ENCODE peak calls at places on chromosomes 13 and 19, in six cellular contexts. L is BJ, T is breast epithelium, U is IMR-90, W is cardiac fibroblast, N is endodermal cell. J is an unnamed sample.

GRCh38 chr19:45444318-45445041 is 20.8 kb upstream of the ERCC1 start:
- DNase-seq in L (no peak), W (peak), U (peak), T (peak), N (peak), J (peak)

GRCh38 chr13:92346046-92346445 is 880.6 kb upstream of the GPC6 start:
- DNase-seq in U (no peak), L (no peak), W (no peak), N (no peak), T (no peak), J (no peak)

GRCh38 chr19:7913652-7914051 is 978 bp upstream of the TGFBR3L start:
- DNase-seq in W (no peak), N (no peak), U (no peak), T (no peak), L (no peak), J (no peak)

GRCh38 chr19:821228-821975 is at the start of gene PLPPR3:
- DNase-seq in N (peak), L (no peak), T (no peak), U (no peak), W (no peak), J (no peak)

GRCh38 chr13:101640797-101641400 is 188.4 kb downstream of the ITGBL1 start:
- DNase-seq in L (peak), W (peak), T (no peak), N (no peak), U (peak), J (peak)

GRCh38 chr19:16207063-16207462 is 9.4 kb downstream of the AP1M1 start:
- DNase-seq in N (no peak), T (no peak), U (no peak), L (no peak), W (no peak), J (no peak)

GRCh38 chr13:111893071-111893606 is 173.8 kb upstream of the SOX1 start:
- DNase-seq in T (peak), N (peak), W (no peak), L (no peak), U (no peak), J (no peak)

GRCh38 chr19:41175825-41176734 is 16.9 kb upstream of the CYP2S1 start:
- DNase-seq in T (no peak), U (peak), N (peak), W (peak), L (peak), J (peak)

GRCh38 chr13:51585234-51585672 is 991 bp downstream of the WDFY2 start:
- DNase-seq in T (no peak), U (peak), W (peak), L (no peak), N (no peak), J (peak)

GRCh38 chr13:100275746-100276145 is 186.9 kb downstream of the PCCA start:
- DNase-seq in W (no peak), L (no peak), N (no peak), U (no peak), T (no peak), J (no peak)

GRCh38 chr19:19294914-19295313 is 21.8 kb upstream of the TM6SF2 start:
- DNase-seq in W (no peak), T (no peak), L (no peak), N (no peak), U (no peak), J (no peak)

GRCh38 chr19:13573268-13573667 is 67.0 kb upstream of the CACNA1A start:
- DNase-seq in T (no peak), U (no peak), W (no peak), N (peak), L (no peak), J (no peak)

GRCh38 chr19:16112778-16113177 is 1.1 kb downstream of the RAB8A start:
- DNase-seq in L (no peak), W (no peak), N (no peak), T (no peak), U (no peak), J (no peak)

GRCh38 chr19:54451331-54451871 is 2.4 kb downstream of the LENG8 start:
- DNase-seq in L (no peak), W (peak), N (peak), T (no peak), U (no peak), J (peak)

GRCh38 chr19:12969292-12969988 is at the start of gene DAND5:
- DNase-seq in U (no peak), L (no peak), N (no peak), W (no peak), T (no peak), J (no peak)

GRCh38 chr13:50905256-50905655 is 4.3 kb upstream of the RNASEH2B start:
- DNase-seq in L (no peak), U (no peak), W (no peak), T (no peak), N (no peak), J (no peak)

GRCh38 chr13:65597839-65598818 is 1632.0 kb downstream of the PCDH9 start:
- DNase-seq in L (peak), U (peak), T (no peak), W (peak), N (peak), J (peak)

GRCh38 chr19:45716314-45717130 is 14.2 kb downstream of the FBXO46 start:
- DNase-seq in T (peak), U (no peak), L (no peak), W (peak), N (peak), J (peak)

GRCh38 chr19:38070573-38070972 is 153.4 kb downstream of the DPF1 start:
- DNase-seq in N (no peak), T (no peak), W (peak), U (peak), L (no peak), J (peak)

GRCh38 chr13:75326173-75327131 is 155.5 kb downstream of the TBC1D4 start:
- DNase-seq in N (peak), T (no peak), L (no peak), U (peak), W (peak), J (peak)

GRCh38 chr13:110565296-110565695 is 3.8 kb upstream of the RAB20 start:
- DNase-seq in T (no peak), W (no peak), N (peak), U (no peak), L (no peak), J (no peak)

GRCh38 chr19:17079710-17080440 is 4.3 kb downstream of the MYO9B start:
- DNase-seq in L (peak), U (peak), W (peak), T (peak), N (no peak), J (peak)

GRCh38 chr19:33905473-33905936 is 108.8 kb downstream of the KCTD15 start:
- DNase-seq in N (peak), T (no peak), U (no peak), L (no peak), W (peak), J (peak)

GRCh38 chr13:110340812-110341444 is 33.8 kb downstream of the COL4A2 start:
- DNase-seq in L (no peak), U (peak), T (no peak), N (peak), W (peak), J (peak)

GRCh38 chr13:52835071-52835793 is 13.2 kb downstream of the PCDH8 start:
- DNase-seq in T (no peak), U (no peak), W (no peak), L (no peak), N (peak), J (no peak)

GRCh38 chr13:58960909-58961308 is 1202.8 kb downstream of the DIAPH3 start:
- DNase-seq in T (no peak), W (peak), U (peak), L (no peak), N (no peak), J (peak)

GRCh38 chr19:54653181-54653809 is 9.5 kb upstream of the LILRB4 start:
- DNase-seq in L (no peak), U (peak), T (no peak), W (peak), N (no peak), J (peak)

GRCh38 chr13:44197791-44198770 is 175.5 kb upstream of the SERP2 start:
- DNase-seq in L (no peak), W (no peak), N (no peak), T (no peak), U (peak), J (peak)

GRCh38 chr13:25874907-25875306 is 176.9 kb downstream of the SHISA2 start:
- DNase-seq in T (no peak), L (no peak), N (no peak), U (no peak), W (no peak), J (no peak)

GRCh38 chr13:109684836-109685602 is 101.4 kb downstream of the IRS2 start:
- DNase-seq in N (no peak), U (no peak), W (peak), L (no peak), T (no peak), J (no peak)

GRCh38 chr19:47284324-47284899 is 9.7 kb downstream of the INAFM1 start:
- DNase-seq in L (no peak), N (peak), T (no peak), U (peak), W (peak), J (peak)

GRCh38 chr13:38872693-38873092 is 117.9 kb downstream of the STOML3 start:
- DNase-seq in W (peak), T (no peak), L (no peak), N (peak), U (peak), J (peak)

GRCh38 chr19:17107546-17108452 is 32.2 kb downstream of the MYO9B start:
- DNase-seq in W (peak), U (peak), N (no peak), L (peak), T (peak), J (peak)

GRCh38 chr19:18975011-18975410 is 34.0 kb upstream of the HOMER3 start:
- DNase-seq in N (no peak), U (peak), L (no peak), T (no peak), W (peak), J (no peak)

GRCh38 chr13:24167666-24168391 is 7.3 kb downstream of the SPATA13 start:
- DNase-seq in N (peak), T (no peak), L (no peak), W (no peak), U (no peak), J (no peak)

GRCh38 chr13:24172071-24172470 is 11.6 kb downstream of the SPATA13 start:
- DNase-seq in W (no peak), N (peak), L (no peak), U (no peak), T (no peak), J (no peak)

GRCh38 chr13:24165746-24166145 is 5.2 kb downstream of the SPATA13 start:
- DNase-seq in L (peak), W (peak), U (peak), T (no peak), N (peak), J (peak)

GRCh38 chr13:24168392-24168750 is 7.9 kb downstream of the SPATA13 start:
- DNase-seq in N (peak), W (no peak), U (no peak), L (no peak), T (no peak), J (peak)

GRCh38 chr13:24168980-24169379 is 8.5 kb downstream of the SPATA13 start:
- DNase-seq in L (no peak), U (no peak), W (no peak), N (peak), T (no peak), J (peak)
- H3K4me3 ChIP-seq in L (no peak), U (no peak), W (no peak), N (no peak), T (no peak), J (no peak)

GRCh38 chr13:96068729-96069128 is 15.5 kb upstream of the UGGT2 start:
- DNase-seq in W (no peak), U (no peak), T (no peak), L (no peak), N (no peak), J (no peak)

GRCh38 chr13:96075953-96076543 is 13.9 kb upstream of the HS6ST3 start:
- DNase-seq in U (peak), W (peak), N (no peak), L (no peak), T (no peak), J (peak)

GRCh38 chr13:96072392-96072791 is 17.5 kb upstream of the HS6ST3 start:
- DNase-seq in L (no peak), N (peak), W (no peak), T (no peak), U (no peak), J (no peak)
- TF ChIP-seq CTCF in L (no peak), N (peak), W (no peak), T (no peak), U (no peak), J (no peak)

DNA sequence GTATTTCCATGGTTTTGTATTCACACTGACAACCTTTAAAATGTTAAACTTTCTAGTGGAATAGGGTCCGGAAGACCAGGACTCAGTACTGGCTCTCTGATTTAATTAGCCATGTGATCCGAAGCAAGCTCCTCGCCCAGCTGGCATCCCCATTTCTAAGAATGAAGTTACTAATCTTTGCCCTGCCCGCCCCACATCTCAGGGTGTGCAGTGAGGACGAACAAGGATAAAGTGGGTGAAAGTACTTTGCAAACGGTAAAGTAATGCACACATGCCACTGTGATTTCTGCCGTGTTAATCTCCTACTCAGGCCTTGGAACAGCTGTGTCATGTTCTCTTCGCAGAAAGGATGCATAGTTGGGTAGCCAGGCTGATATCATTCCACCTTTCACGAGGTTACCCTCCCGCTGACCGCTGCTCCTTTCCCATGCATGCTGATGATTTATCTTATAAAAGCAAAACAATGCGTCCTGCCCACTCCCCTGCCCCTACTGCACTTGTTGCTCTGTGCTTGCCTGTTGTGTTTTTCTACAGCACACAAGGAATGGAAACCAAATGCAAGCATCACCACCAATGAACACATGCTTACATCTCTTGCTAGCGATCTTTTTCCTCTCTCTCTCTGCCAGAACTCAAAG is 539.0 kb downstream of the EFNB2 start:
- DNase-seq in U (no peak), N (no peak), L (no peak), W (no peak), T (no peak), J (no peak)
- H3K4me3 ChIP-seq in U (no peak), N (no peak), L (no peak), W (no peak), T (no peak), J (no peak)

GRCh38 chr13:24459234-24459633 is 53.3 kb downstream of the PARP4 start:
- DNase-seq in T (no peak), N (no peak), L (peak), W (peak), U (peak), J (peak)

GRCh38 chr13:24463078-24463477 is 49.5 kb downstream of the PARP4 start:
- DNase-seq in N (no peak), U (no peak), W (no peak), T (no peak), L (no peak), J (no peak)

GRCh38 chr13:24456396-24456795 is 56.2 kb downstream of the PARP4 start:
- DNase-seq in W (no peak), U (no peak), T (no peak), N (no peak), L (no peak), J (no peak)

GRCh38 chr13:24458736-24459135 is 53.8 kb downstream of the PARP4 start:
- DNase-seq in U (no peak), T (no peak), N (no peak), L (no peak), W (no peak), J (no peak)

DNA sequence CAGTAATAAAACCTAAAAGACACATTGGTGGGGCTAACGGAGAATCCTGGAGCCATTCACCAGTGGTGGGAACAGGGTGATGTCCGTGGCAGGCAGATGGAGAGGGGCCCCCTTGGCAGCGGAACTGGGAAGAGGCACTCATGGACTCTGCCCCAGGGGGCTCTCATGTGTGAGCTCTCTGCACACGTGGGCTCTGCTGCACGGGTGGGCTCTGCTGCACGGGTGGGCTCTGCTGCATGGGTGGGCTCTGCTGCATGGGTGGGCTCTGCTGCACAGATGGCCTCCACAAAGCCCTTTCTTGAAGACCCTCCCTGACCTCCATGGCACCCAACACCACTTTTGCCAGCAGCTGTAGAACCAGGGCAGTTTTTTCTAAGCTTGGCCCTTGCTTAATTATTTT is 52.3 kb downstream of the PARP4 start:
- DNase-seq in N (no peak), W (no peak), T (no peak), L (no peak), U (no peak), J (no peak)
- TF ChIP-seq CTCF in N (no peak), W (no peak), T (no peak), L (no peak), U (no peak), J (no peak)

J was measured in astrocyte of the spinal cord.